ENCODE peak calls at places on chromosome X, in five cellular contexts. C, V, Z, G and H are unnamed samples.

GRCh38 chrX:30821116-30821515 is 67.9 kb downstream of the TAB3 start:
- DNase-seq in Z (no peak), G (no peak), C (no peak), V (no peak), H (peak)

GRCh38 chrX:80335062-80335830 is 85.0 kb upstream of the TENT5D start:
- DNase-seq in V (peak), G (no peak), Z (peak), C (no peak), H (peak)

GRCh38 chrX:17596546-17597205 is 140.6 kb upstream of the SCML1 start:
- DNase-seq in C (no peak), G (no peak), V (no peak), Z (no peak), H (no peak)

GRCh38 chrX:138014577-138014976 is 448.6 kb downstream of the ZIC3 start:
- DNase-seq in C (no peak), G (no peak), Z (no peak), V (no peak), H (no peak)

GRCh38 chrX:83416273-83416672 is 91.8 kb upstream of the POU3F4 start:
- DNase-seq in G (no peak), Z (no peak), V (no peak), C (no peak), H (peak)

GRCh38 chrX:17595456-17596035 is 141.7 kb upstream of the SCML1 start:
- DNase-seq in Z (no peak), C (no peak), V (no peak), G (no peak), H (no peak)

GRCh38 chrX:25432396-25432795 is 416.6 kb upstream of the ARX start:
- DNase-seq in V (no peak), Z (no peak), G (no peak), C (no peak), H (no peak)

GRCh38 chrX:100748133-100748532 is 16.2 kb upstream of the SYTL4 start:
- DNase-seq in Z (peak), V (no peak), G (peak), C (no peak), H (no peak)

GRCh38 chrX:48794993-48795501 is 6.8 kb upstream of the HDAC6 start:
- DNase-seq in C (no peak), Z (no peak), V (peak), G (no peak), H (no peak)

GRCh38 chrX:15056044-15056443 is 182.8 kb downstream of the MOSPD2 start:
- DNase-seq in V (no peak), G (no peak), Z (no peak), C (no peak), H (no peak)

GRCh38 chrX:152878976-152879755 is 18.7 kb upstream of the ZNF185 start:
- DNase-seq in V (no peak), G (no peak), Z (no peak), C (no peak), H (no peak)

GRCh38 chrX:152886716-152887115 is 11.2 kb upstream of the ZNF185 start:
- DNase-seq in Z (no peak), G (no peak), C (no peak), V (no peak), H (no peak)

GRCh38 chrX:152881289-152881688 is 16.6 kb upstream of the ZNF185 start:
- DNase-seq in C (no peak), Z (no peak), G (no peak), V (no peak), H (no peak)

DNA sequence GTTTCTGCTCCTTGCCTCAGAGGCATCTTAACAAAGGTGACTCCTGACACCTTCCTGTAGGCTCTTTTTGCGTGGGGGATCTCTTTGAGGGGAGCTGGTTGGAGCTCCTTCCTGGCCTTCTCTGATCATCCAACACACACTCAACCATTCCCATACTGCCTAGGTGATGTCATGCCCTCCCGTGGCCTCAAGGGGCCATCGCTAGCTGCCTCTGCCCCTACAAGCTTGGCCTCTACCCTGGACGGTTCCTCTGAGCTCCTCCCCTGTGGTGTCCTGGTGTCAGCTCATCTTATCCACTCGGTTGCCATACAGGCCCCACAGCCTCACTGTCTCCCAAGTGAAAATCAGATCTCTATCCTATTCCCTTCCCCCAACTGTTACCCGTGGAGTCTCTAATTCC is 13.7 kb upstream of the ZNF185 start:
- DNase-seq in C (no peak), G (no peak), Z (peak), V (no peak), H (peak)
- TF ChIP-seq JUNB in C (no peak), G (no peak), Z (no peak), V (no peak), H (no peak)

GRCh38 chrX:53086464-53086863 is 4.3 kb downstream of the TSPYL2 start:
- DNase-seq in Z (no peak), V (no peak), G (no peak), C (no peak), H (no peak)

GRCh38 chrX:53087378-53087777 is 5.2 kb downstream of the TSPYL2 start:
- DNase-seq in Z (no peak), C (no peak), V (no peak), G (no peak), H (no peak)

GRCh38 chrX:53088136-53088974 is 5.6 kb upstream of the KANTR start:
- DNase-seq in Z (no peak), G (no peak), V (peak), C (no peak), H (peak)

GRCh38 chrX:53091354-53091753 is 2.6 kb upstream of the KANTR start:
- DNase-seq in V (no peak), C (no peak), Z (no peak), G (no peak), H (no peak)

GRCh38 chrX:53089224-53089842 is 4.6 kb upstream of the KANTR start:
- DNase-seq in C (no peak), G (no peak), Z (peak), V (peak), H (peak)
- TF ChIP-seq JUNB in C (no peak), G (no peak), Z (no peak), V (no peak), H (no peak)

GRCh38 chrX:34338046-34338445 is 205.9 kb upstream of the FAM47A start:
- DNase-seq in C (no peak), G (no peak), V (no peak), Z (no peak), H (no peak)

DNA sequence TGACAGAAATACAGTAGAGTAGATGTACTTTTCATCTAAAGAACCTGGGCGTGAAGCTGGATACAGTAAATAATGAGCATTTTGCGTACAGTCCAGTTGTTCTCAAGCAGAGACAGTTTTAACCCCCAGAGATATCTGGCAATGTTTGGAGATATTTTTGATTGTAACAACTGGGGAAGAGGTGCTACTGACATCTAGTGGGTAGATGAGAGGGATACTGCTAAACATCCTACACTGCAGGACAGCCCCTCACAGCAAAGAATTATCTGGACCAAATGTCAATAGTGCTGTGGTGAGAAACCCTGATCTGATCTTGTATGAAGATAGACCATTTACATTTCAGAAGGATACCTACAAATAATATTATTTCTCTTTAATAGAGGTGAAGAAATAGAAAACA is 200.2 kb upstream of the FAM47A start:
- DNase-seq in G (no peak), C (no peak), V (no peak), Z (no peak), H (peak)
- TF ChIP-seq JUNB in G (no peak), C (no peak), V (no peak), Z (no peak), H (no peak)

DNA sequence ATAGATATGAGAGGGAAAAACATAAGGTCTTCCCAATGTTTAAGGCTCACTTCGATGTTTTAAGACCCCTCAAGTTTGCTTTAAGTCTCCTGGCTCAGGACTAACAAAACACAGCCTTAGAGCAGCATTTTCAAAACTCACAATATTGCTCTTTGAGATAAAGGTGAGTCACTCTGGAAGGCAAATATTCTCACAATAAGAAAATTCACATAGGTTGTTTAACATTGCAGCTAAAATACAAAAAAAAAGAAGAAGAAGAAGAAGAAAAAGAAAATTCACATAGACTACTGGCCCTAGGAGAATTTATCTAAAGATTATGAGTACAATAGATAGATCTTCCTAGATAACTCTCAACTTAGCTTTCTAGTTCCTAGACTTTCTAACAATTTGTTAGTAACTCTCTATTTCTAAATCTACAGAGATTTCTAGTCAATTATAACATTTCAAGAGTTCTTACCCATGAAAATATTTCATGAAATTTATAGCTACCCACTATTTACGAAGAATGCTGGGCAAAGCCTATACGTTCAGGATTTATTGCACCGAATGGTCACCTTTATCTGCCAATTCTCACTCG is 267.0 kb downstream of the CHIC1 start:
- DNase-seq in V (no peak), C (no peak), Z (no peak), G (no peak), H (no peak)
- TF ChIP-seq JUNB in V (no peak), C (no peak), Z (no peak), G (no peak), H (no peak)